ENCODE peak calls at places on chromosomes 1 and 21, in nine cellular contexts. One of them, this sample, is unnamed.

GRCh38 chr21:38798081-38798480 is 7.6 kb upstream of the ETS2 start:
- DNase-seq in PC-3: no peak
- DNase-seq in IMR-90: no peak
- DNase-seq in uterus: no peak
- DNase-seq in astrocyte of the cerebellum: no peak
- DNase-seq in HS-5: no peak
- DNase-seq in NCI-H2081: no peak
- DNase-seq in body of pancreas: no peak
- DNase-seq in caudate nucleus: no peak
- DNase-seq in this sample: no peak

GRCh38 chr1:167749741-167750140 is 28.0 kb downstream of the MPZL1 start:
- DNase-seq in PC-3: no peak
- DNase-seq in IMR-90: no peak
- DNase-seq in uterus: no peak
- DNase-seq in astrocyte of the cerebellum: no peak
- DNase-seq in HS-5: no peak
- DNase-seq in NCI-H2081: no peak
- DNase-seq in body of pancreas: no peak
- DNase-seq in caudate nucleus: no peak
- DNase-seq in this sample: no peak

GRCh38 chr1:233627376-233627775 is 13.5 kb downstream of the KCNK1 start:
- DNase-seq in PC-3: peak; percentile 23
- DNase-seq in IMR-90: no peak
- DNase-seq in uterus: no peak
- DNase-seq in astrocyte of the cerebellum: no peak
- DNase-seq in HS-5: no peak
- DNase-seq in NCI-H2081: no peak
- DNase-seq in body of pancreas: no peak
- DNase-seq in caudate nucleus: no peak
- DNase-seq in this sample: no peak

GRCh38 chr1:66542314-66542713 is 8.4 kb downstream of the SGIP1 start:
- DNase-seq in PC-3: no peak
- DNase-seq in IMR-90: peak; percentile 63
- DNase-seq in uterus: no peak
- DNase-seq in astrocyte of the cerebellum: no peak
- DNase-seq in HS-5: no peak
- DNase-seq in NCI-H2081: no peak
- DNase-seq in body of pancreas: no peak
- DNase-seq in caudate nucleus: no peak
- DNase-seq in this sample: no peak

GRCh38 chr1:22837332-22837731 is 126.7 kb downstream of the EPHB2 start:
- DNase-seq in PC-3: no peak
- DNase-seq in IMR-90: no peak
- DNase-seq in uterus: no peak
- DNase-seq in astrocyte of the cerebellum: no peak
- DNase-seq in HS-5: no peak
- DNase-seq in NCI-H2081: no peak
- DNase-seq in body of pancreas: no peak
- DNase-seq in caudate nucleus: no peak
- DNase-seq in this sample: no peak

GRCh38 chr21:44875341-44875740 is 1.9 kb upstream of the PTTG1IP start:
- DNase-seq in PC-3: peak; percentile 51
- DNase-seq in IMR-90: peak; percentile 22
- DNase-seq in uterus: no peak
- DNase-seq in astrocyte of the cerebellum: no peak
- DNase-seq in HS-5: no peak
- DNase-seq in NCI-H2081: no peak
- DNase-seq in body of pancreas: no peak
- DNase-seq in caudate nucleus: no peak
- DNase-seq in this sample: no peak

GRCh38 chr1:98437540-98437939 is 224.0 kb upstream of the SNX7 start:
- DNase-seq in PC-3: no peak
- DNase-seq in IMR-90: no peak
- DNase-seq in uterus: no peak
- DNase-seq in astrocyte of the cerebellum: no peak
- DNase-seq in HS-5: no peak
- DNase-seq in NCI-H2081: no peak
- DNase-seq in body of pancreas: no peak
- DNase-seq in caudate nucleus: no peak
- DNase-seq in this sample: no peak

GRCh38 chr1:36731226-36732037 is 248.7 kb upstream of the CSF3R start:
- DNase-seq in PC-3: no peak
- DNase-seq in IMR-90: no peak
- DNase-seq in uterus: no peak
- DNase-seq in astrocyte of the cerebellum: no peak
- DNase-seq in HS-5: no peak
- DNase-seq in NCI-H2081: no peak
- DNase-seq in body of pancreas: no peak
- DNase-seq in caudate nucleus: no peak
- DNase-seq in this sample: no peak

GRCh38 chr1:155125946-155126493 is 1.7 kb upstream of the EFNA1 start:
- DNase-seq in PC-3: peak; percentile 10
- DNase-seq in IMR-90: no peak
- DNase-seq in uterus: peak; percentile 65
- DNase-seq in astrocyte of the cerebellum: no peak
- DNase-seq in HS-5: no peak
- DNase-seq in NCI-H2081: no peak
- DNase-seq in body of pancreas: peak; percentile 62
- DNase-seq in caudate nucleus: peak; percentile 71
- DNase-seq in this sample: no peak

GRCh38 chr1:51624851-51625250 is 8.0 kb downstream of the OSBPL9 start:
- DNase-seq in PC-3: peak; percentile 56
- DNase-seq in IMR-90: peak; percentile 47
- DNase-seq in uterus: no peak
- DNase-seq in astrocyte of the cerebellum: no peak
- DNase-seq in HS-5: no peak
- DNase-seq in NCI-H2081: no peak
- DNase-seq in body of pancreas: no peak
- DNase-seq in caudate nucleus: no peak
- DNase-seq in this sample: no peak

GRCh38 chr21:41602511-41602910 is 94.6 kb upstream of the TMPRSS2 start:
- DNase-seq in PC-3: no peak
- DNase-seq in IMR-90: no peak
- DNase-seq in uterus: no peak
- DNase-seq in astrocyte of the cerebellum: no peak
- DNase-seq in HS-5: no peak
- DNase-seq in NCI-H2081: no peak
- DNase-seq in body of pancreas: no peak
- DNase-seq in caudate nucleus: no peak
- DNase-seq in this sample: no peak

GRCh38 chr21:42650441-42651421 is 2.7 kb upstream of the PDE9A start:
- DNase-seq in PC-3: no peak
- DNase-seq in IMR-90: no peak
- DNase-seq in uterus: no peak
- DNase-seq in astrocyte of the cerebellum: no peak
- DNase-seq in HS-5: no peak
- DNase-seq in NCI-H2081: no peak
- DNase-seq in body of pancreas: no peak
- DNase-seq in caudate nucleus: no peak
- DNase-seq in this sample: no peak

GRCh38 chr1:248373761-248374160 is 1.8 kb upstream of the OR2T6 start:
- DNase-seq in PC-3: peak; percentile 34
- DNase-seq in IMR-90: no peak
- DNase-seq in uterus: no peak
- DNase-seq in astrocyte of the cerebellum: no peak
- DNase-seq in HS-5: no peak
- DNase-seq in NCI-H2081: no peak
- DNase-seq in body of pancreas: no peak
- DNase-seq in caudate nucleus: no peak
- DNase-seq in this sample: no peak

GRCh38 chr1:15757016-15757543 is 1.5 kb upstream of the FBLIM1 start:
- DNase-seq in PC-3: no peak
- DNase-seq in IMR-90: no peak
- DNase-seq in uterus: no peak
- DNase-seq in astrocyte of the cerebellum: no peak
- DNase-seq in HS-5: no peak
- DNase-seq in NCI-H2081: no peak
- DNase-seq in body of pancreas: no peak
- DNase-seq in caudate nucleus: no peak
- DNase-seq in this sample: no peak

GRCh38 chr1:204424621-204425020 is 13.0 kb upstream of the PPP1R15B start:
- DNase-seq in PC-3: no peak
- DNase-seq in IMR-90: no peak
- DNase-seq in uterus: peak; percentile 12
- DNase-seq in astrocyte of the cerebellum: no peak
- DNase-seq in HS-5: no peak
- DNase-seq in NCI-H2081: no peak
- DNase-seq in body of pancreas: no peak
- DNase-seq in caudate nucleus: no peak
- DNase-seq in this sample: no peak

GRCh38 chr1:199512037-199512710 is 515.3 kb upstream of the NR5A2 start:
- DNase-seq in PC-3: no peak
- DNase-seq in IMR-90: no peak
- DNase-seq in uterus: no peak
- DNase-seq in astrocyte of the cerebellum: no peak
- DNase-seq in HS-5: no peak
- DNase-seq in NCI-H2081: no peak
- DNase-seq in body of pancreas: no peak
- DNase-seq in caudate nucleus: no peak
- DNase-seq in this sample: no peak

GRCh38 chr1:117650840-117651568 is 45.2 kb downstream of the TENT5C start:
- DNase-seq in PC-3: no peak
- DNase-seq in IMR-90: no peak
- DNase-seq in uterus: no peak
- DNase-seq in astrocyte of the cerebellum: no peak
- DNase-seq in HS-5: no peak
- DNase-seq in NCI-H2081: no peak
- DNase-seq in body of pancreas: no peak
- DNase-seq in caudate nucleus: no peak
- DNase-seq in this sample: no peak

GRCh38 chr1:73859227-73859626 is 338.7 kb downstream of the LRRIQ3 start:
- DNase-seq in PC-3: no peak
- DNase-seq in IMR-90: no peak
- DNase-seq in uterus: no peak
- DNase-seq in astrocyte of the cerebellum: no peak
- DNase-seq in HS-5: no peak
- DNase-seq in NCI-H2081: no peak
- DNase-seq in body of pancreas: no peak
- DNase-seq in caudate nucleus: no peak
- DNase-seq in this sample: no peak

GRCh38 chr1:69029649-69030048 is 532.8 kb upstream of the DEPDC1 start:
- DNase-seq in PC-3: no peak
- DNase-seq in IMR-90: no peak
- DNase-seq in uterus: no peak
- DNase-seq in astrocyte of the cerebellum: no peak
- DNase-seq in HS-5: no peak
- DNase-seq in NCI-H2081: no peak
- DNase-seq in body of pancreas: no peak
- DNase-seq in caudate nucleus: no peak
- DNase-seq in this sample: no peak

GRCh38 chr1:116950497-116951174 is 40.9 kb downstream of the PTGFRN start:
- DNase-seq in PC-3: no peak
- DNase-seq in IMR-90: no peak
- DNase-seq in uterus: peak; percentile 28
- DNase-seq in astrocyte of the cerebellum: peak; percentile 20
- DNase-seq in HS-5: no peak
- DNase-seq in NCI-H2081: no peak
- DNase-seq in body of pancreas: no peak
- DNase-seq in caudate nucleus: no peak
- DNase-seq in this sample: no peak

GRCh38 chr1:245575710-245576109 is 420.9 kb downstream of the KIF26B start:
- DNase-seq in PC-3: no peak
- DNase-seq in IMR-90: peak; percentile 8
- DNase-seq in uterus: no peak
- DNase-seq in astrocyte of the cerebellum: no peak
- DNase-seq in HS-5: no peak
- DNase-seq in NCI-H2081: no peak
- DNase-seq in body of pancreas: no peak
- DNase-seq in caudate nucleus: no peak
- DNase-seq in this sample: no peak

GRCh38 chr1:79293611-79294010 is 287.1 kb upstream of the ADGRL4 start:
- DNase-seq in PC-3: peak; percentile 61
- DNase-seq in IMR-90: peak; percentile 37
- DNase-seq in uterus: no peak
- DNase-seq in astrocyte of the cerebellum: no peak
- DNase-seq in HS-5: no peak
- DNase-seq in NCI-H2081: no peak
- DNase-seq in body of pancreas: no peak
- DNase-seq in caudate nucleus: no peak
- DNase-seq in this sample: no peak

GRCh38 chr1:24705260-24706073 is 39.8 kb upstream of the CLIC4 start:
- DNase-seq in PC-3: peak; percentile 98
- DNase-seq in IMR-90: peak; percentile 87
- DNase-seq in uterus: peak; percentile 81
- DNase-seq in astrocyte of the cerebellum: peak; percentile 92
- DNase-seq in HS-5: no peak
- DNase-seq in NCI-H2081: peak; percentile 99
- DNase-seq in body of pancreas: peak; percentile 73
- DNase-seq in caudate nucleus: peak; percentile 72
- DNase-seq in this sample: peak; percentile 74

GRCh38 chr1:116852910-116853309 is 56.8 kb upstream of the PTGFRN start:
- DNase-seq in PC-3: peak; percentile 21
- DNase-seq in IMR-90: no peak
- DNase-seq in uterus: no peak
- DNase-seq in astrocyte of the cerebellum: no peak
- DNase-seq in HS-5: no peak
- DNase-seq in NCI-H2081: no peak
- DNase-seq in body of pancreas: no peak
- DNase-seq in caudate nucleus: no peak
- DNase-seq in this sample: no peak

GRCh38 chr1:109111386-109112055 is 2.4 kb upstream of the ELAPOR1 start:
- DNase-seq in PC-3: no peak
- DNase-seq in IMR-90: no peak
- DNase-seq in uterus: no peak
- DNase-seq in astrocyte of the cerebellum: no peak
- DNase-seq in HS-5: no peak
- DNase-seq in NCI-H2081: no peak
- DNase-seq in body of pancreas: no peak
- DNase-seq in caudate nucleus: no peak
- DNase-seq in this sample: no peak

GRCh38 chr1:58904299-58905125 is 120.7 kb upstream of the JUN start:
- DNase-seq in PC-3: no peak
- DNase-seq in IMR-90: no peak
- DNase-seq in uterus: no peak
- DNase-seq in astrocyte of the cerebellum: no peak
- DNase-seq in HS-5: no peak
- DNase-seq in NCI-H2081: no peak
- DNase-seq in body of pancreas: no peak
- DNase-seq in caudate nucleus: no peak
- DNase-seq in this sample: no peak

GRCh38 chr21:26961704-26962103 is 5.2 kb downstream of the ADAMTS5 start:
- DNase-seq in PC-3: peak; percentile 28
- DNase-seq in IMR-90: no peak
- DNase-seq in uterus: no peak
- DNase-seq in astrocyte of the cerebellum: no peak
- DNase-seq in HS-5: no peak
- DNase-seq in NCI-H2081: no peak
- DNase-seq in body of pancreas: no peak
- DNase-seq in caudate nucleus: no peak
- DNase-seq in this sample: no peak

GRCh38 chr1:28594661-28595411 is 2.8 kb downstream of the RAB42 start:
- DNase-seq in PC-3: peak; percentile 92
- DNase-seq in IMR-90: no peak
- DNase-seq in uterus: no peak
- DNase-seq in astrocyte of the cerebellum: peak; percentile 79
- DNase-seq in HS-5: no peak
- DNase-seq in NCI-H2081: no peak
- DNase-seq in body of pancreas: no peak
- DNase-seq in caudate nucleus: no peak
- DNase-seq in this sample: no peak

GRCh38 chr1:85597709-85598108 is 17.1 kb downstream of the CCN1 start:
- DNase-seq in PC-3: no peak
- DNase-seq in IMR-90: no peak
- DNase-seq in uterus: no peak
- DNase-seq in astrocyte of the cerebellum: no peak
- DNase-seq in HS-5: no peak
- DNase-seq in NCI-H2081: no peak
- DNase-seq in body of pancreas: no peak
- DNase-seq in caudate nucleus: no peak
- DNase-seq in this sample: no peak

GRCh38 chr1:224786533-224787249 is 142.8 kb upstream of the DNAH14 start:
- DNase-seq in PC-3: peak; percentile 37
- DNase-seq in IMR-90: peak; percentile 4
- DNase-seq in uterus: no peak
- DNase-seq in astrocyte of the cerebellum: peak; percentile 39
- DNase-seq in HS-5: no peak
- DNase-seq in NCI-H2081: no peak
- DNase-seq in body of pancreas: no peak
- DNase-seq in caudate nucleus: no peak
- DNase-seq in this sample: no peak

GRCh38 chr1:228297242-228297641 is 89.4 kb downstream of the OBSCN start:
- DNase-seq in PC-3: no peak
- DNase-seq in IMR-90: no peak
- DNase-seq in uterus: no peak
- DNase-seq in astrocyte of the cerebellum: no peak
- DNase-seq in HS-5: no peak
- DNase-seq in NCI-H2081: no peak
- DNase-seq in body of pancreas: no peak
- DNase-seq in caudate nucleus: no peak
- DNase-seq in this sample: no peak